ENCODE peak calls at places on chromosomes 16 and 17, in eight cellular contexts. B is fibroblast of pulmonary artery; R is testis; Y is Caco-2; Z is CD8-positive, alpha-beta memory T cell; I is A549; O is naive thymus-derived CD4-positive, alpha-beta T cell; H is cardiac fibroblast. T is an unnamed sample.
A peak's percentile ranks its signal among the peaks of the same experiment; 100 is the strongest.

GRCh38 chr16:25693621-25694020 is 1.9 kb downstream of the HS3ST4 start:
- DNase-seq in O (no peak), I (no peak), H (no peak), B (no peak), Z (no peak), Y (no peak), R (no peak), T (no peak)

GRCh38 chr17:38559025-38559879 is 46.5 kb downstream of the SRCIN1 start:
- DNase-seq in R (peak; percentile 67), B (peak; percentile 60), I (peak; percentile 96), O (peak; percentile 86), H (peak; percentile 49), Z (peak; percentile 94), Y (peak; percentile 97), T (peak; percentile 79)

GRCh38 chr17:66654341-66654740 is 180.6 kb upstream of the CACNG5 start:
- DNase-seq in Z (no peak), O (no peak), R (peak; percentile 17), H (peak; percentile 68), Y (no peak), B (peak; percentile 69), I (no peak), T (no peak)

GRCh38 chr17:38509772-38510423 is 81.6 kb downstream of the ARHGAP23 start:
- DNase-seq in Y (peak; percentile 64), O (no peak), B (peak; percentile 25), Z (no peak), R (no peak), I (no peak), H (no peak), T (no peak)

GRCh38 chr17:29251969-29252866 is 5.6 kb downstream of the CRYBA1 start:
- DNase-seq in Z (no peak), Y (no peak), B (peak; percentile 63), O (no peak), H (peak; percentile 58), R (no peak), I (peak; percentile 59), T (no peak)

GRCh38 chr16:10584956-10585561 is 4.7 kb upstream of the EMP2 start:
- DNase-seq in Z (no peak), R (no peak), B (no peak), I (no peak), O (no peak), H (peak; percentile 60), Y (no peak), T (no peak)

GRCh38 chr16:88473666-88474534 is 20.8 kb downstream of the ZFPM1 start:
- DNase-seq in R (peak; percentile 78), O (no peak), Y (no peak), Z (no peak), I (no peak), H (peak; percentile 81), B (peak; percentile 85), T (no peak)

GRCh38 chr17:16887523-16888095 is 84.3 kb downstream of the TNFRSF13B start:
- DNase-seq in O (no peak), B (no peak), I (no peak), Y (no peak), Z (no peak), R (no peak), H (no peak), T (no peak)

GRCh38 chr17:27585153-27585681 is 45.8 kb upstream of the LGALS9 start:
- DNase-seq in Z (no peak), Y (peak; percentile 40), I (no peak), H (peak; percentile 42), R (no peak), B (no peak), O (no peak), T (no peak)

GRCh38 chr16:19282101-19282500 is 3.4 kb upstream of the CLEC19A start:
- DNase-seq in Y (no peak), R (no peak), I (no peak), O (no peak), Z (no peak), B (no peak), H (no peak), T (no peak)

GRCh38 chr16:726438-727290 is at the start of the genes CCDC78 and HAGHL:
- DNase-seq in Z (peak; percentile 81), H (no peak), Y (peak; percentile 74), B (peak; percentile 32), R (peak; percentile 63), I (no peak), O (no peak), T (peak; percentile 35)

GRCh38 chr16:85988723-85989313 is 89.9 kb downstream of the IRF8 start:
- DNase-seq in I (no peak), H (no peak), Y (no peak), Z (no peak), O (no peak), R (no peak), B (no peak), T (no peak)

GRCh38 chr17:50488880-50489279 is 10.2 kb downstream of the RSAD1 start:
- DNase-seq in I (no peak), O (no peak), H (no peak), B (no peak), R (no peak), Y (no peak), Z (no peak), T (no peak)

GRCh38 chr17:40004712-40005111 is 10.5 kb upstream of the CSF3 start:
- DNase-seq in H (no peak), R (no peak), B (no peak), Z (no peak), O (no peak), I (no peak), Y (no peak), T (no peak)

GRCh38 chr17:81428121-81428515 is 32.9 kb downstream of the BAHCC1 start:
- DNase-seq in Y (no peak), B (no peak), O (no peak), H (no peak), I (no peak), R (no peak), Z (no peak), T (no peak)

GRCh38 chr16:69861276-69862030 is 89.7 kb upstream of the CLEC18A start:
- DNase-seq in R (peak; percentile 83), I (no peak), Z (no peak), Y (no peak), B (peak; percentile 81), O (no peak), H (peak; percentile 73), T (no peak)

GRCh38 chr17:30824002-30824355 is 513 bp downstream of the CRLF3 start:
- DNase-seq in H (peak; percentile 16), B (peak; percentile 10), Y (no peak), O (peak; percentile 22), R (no peak), I (no peak), Z (peak; percentile 57), T (no peak)

GRCh38 chr17:2337152-2337810 is at the start of gene SGSM2:
- DNase-seq in Z (peak; percentile 87), O (peak; percentile 76), B (peak; percentile 45), R (peak; percentile 55), H (peak; percentile 31), Y (peak; percentile 71), I (peak; percentile 55), T (peak; percentile 66)

GRCh38 chr17:74768069-74768762 is 7.9 kb downstream of the NAT9 start:
- DNase-seq in I (no peak), Y (no peak), O (no peak), R (peak; percentile 71), Z (no peak), B (peak; percentile 53), H (peak; percentile 73), T (no peak)

DNA sequence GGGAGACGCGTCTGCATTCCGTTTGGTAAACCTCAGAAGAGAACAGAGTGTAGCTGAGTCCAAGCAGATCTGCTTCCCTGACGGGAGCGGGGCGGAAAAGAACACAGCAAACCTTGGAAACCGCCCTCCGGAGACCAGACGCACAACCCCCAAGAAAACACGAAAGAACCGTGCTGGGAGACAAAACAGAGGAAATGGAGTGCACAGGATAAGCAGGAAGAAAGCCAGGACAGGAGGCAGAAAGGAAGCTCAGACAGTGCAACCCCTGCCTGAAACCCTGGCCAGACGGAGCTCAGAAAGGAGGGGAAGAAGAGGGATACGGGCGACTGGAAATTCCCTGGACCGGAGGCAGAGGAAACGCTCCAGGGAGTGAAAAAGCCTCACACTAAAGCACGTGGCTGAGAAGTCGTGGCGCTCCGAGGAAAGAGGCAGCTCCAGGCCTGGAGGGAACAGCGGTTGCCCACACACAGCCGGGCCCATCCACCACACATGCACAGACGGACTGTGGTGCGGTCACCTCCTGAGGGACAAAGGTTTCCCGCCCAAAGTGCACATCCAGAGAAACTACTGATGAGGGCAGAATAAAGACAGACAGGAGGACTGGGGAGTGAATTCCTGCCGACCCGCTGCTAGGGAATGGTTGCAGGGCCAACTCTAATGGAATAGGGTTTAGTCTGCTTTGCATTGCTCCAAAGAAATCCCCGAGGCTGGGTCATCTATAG is 10.2 kb downstream of the DPEP1 start:
- DNase-seq in I (no peak), Y (no peak), Z (no peak), H (peak; percentile 55), R (peak; percentile 64), B (peak; percentile 32), O (no peak), T (no peak)
- H3K4me3 ChIP-seq in I (no peak overlapping the region), Y (no peak overlapping the region), Z (no peak overlapping the region), H (no peak overlapping the region), R (no peak overlapping the region), B (no peak overlapping the region), O (no peak overlapping the region), T (no peak overlapping the region)

GRCh38 chr16:50580180-50580771 is 32.1 kb downstream of the NKD1 start:
- DNase-seq in B (no peak), Z (no peak), Y (no peak), H (no peak), I (no peak), R (no peak), O (no peak), T (no peak)
- H3K4me3 ChIP-seq in B (no peak overlapping the region), Z (no peak overlapping the region), Y (no peak overlapping the region), H (no peak overlapping the region), I (no peak overlapping the region), R (no peak overlapping the region), O (no peak overlapping the region), T (no peak overlapping the region)

GRCh38 chr17:4397840-4398239 is 31.4 kb upstream of the UBE2G1 start:
- DNase-seq in B (no peak), O (no peak), I (no peak), Z (no peak), R (no peak), H (no peak), Y (no peak), T (no peak)

GRCh38 chr17:4395111-4395478 is 28.6 kb upstream of the UBE2G1 start:
- DNase-seq in I (no peak), H (no peak), B (no peak), R (no peak), O (no peak), Z (no peak), Y (no peak), T (no peak)

GRCh38 chr17:4393806-4394205 is 27.3 kb upstream of the UBE2G1 start:
- DNase-seq in H (no peak), B (no peak), Z (no peak), O (no peak), R (no peak), I (no peak), Y (no peak), T (no peak)

GRCh38 chr17:4389079-4389478 is 22.6 kb upstream of the UBE2G1 start:
- DNase-seq in B (no peak), Y (no peak), I (no peak), O (no peak), Z (no peak), H (no peak), R (no peak), T (no peak)

GRCh38 chr17:4394208-4395110 is 28.0 kb upstream of the UBE2G1 start:
- DNase-seq in H (no peak), B (no peak), O (no peak), Y (no peak), I (no peak), R (no peak), Z (no peak), T (no peak)
- H3K4me3 ChIP-seq in H (no peak overlapping the region), B (no peak overlapping the region), O (no peak overlapping the region), Y (no peak overlapping the region), I (no peak overlapping the region), R (no peak overlapping the region), Z (no peak overlapping the region), T (no peak overlapping the region)

GRCh38 chr16:53090271-53090590 is 35.4 kb downstream of the CHD9 start:
- DNase-seq in R (no peak), Y (no peak), O (no peak), I (no peak), Z (no peak), H (no peak), B (no peak), T (no peak)
- H3K4me3 ChIP-seq in R (no peak overlapping the region), Y (no peak overlapping the region), O (no peak overlapping the region), I (no peak overlapping the region), Z (no peak overlapping the region), H (no peak overlapping the region), B (peak overlapping the region; percentile 7), T (no peak overlapping the region)